ENCODE peak calls at places on chromosomes 13 and 19, in five cellular contexts. A is CD8-positive, alpha-beta T cell; W is epithelial cell of esophagus; E is stimulated activated CD4-positive, alpha-beta T cell treated with anti-CD3 and anti-CD28 coated beads, Interleukin-1b, Interleukin-23, amount 100 ng/mL, for 24 hours; T is heart left ventricle. G is an unnamed sample.

GRCh38 chr13:85277753-85278152 is 521.5 kb downstream of the SLITRK6 start:
- DNase-seq in T (no peak), E (no peak), W (peak; percentile 27), A (no peak), G (no peak)

GRCh38 chr19:47111081-47111589 is 2.4 kb downstream of the ZC3H4 start:
- DNase-seq in E (no peak), A (peak; percentile 43), W (no peak), T (no peak), G (no peak)

GRCh38 chr13:43300817-43301216 is 277.4 kb downstream of the DNAJC15 start:
- DNase-seq in W (peak; percentile 46), T (no peak), E (no peak), A (no peak), G (no peak)

GRCh38 chr19:50383307-50383851 is 768 bp upstream of the POLD1 start:
- DNase-seq in E (no peak), T (no peak), A (no peak), W (no peak), G (no peak)

GRCh38 chr13:41931337-41931736 is 29.6 kb downstream of the VWA8 start:
- DNase-seq in E (no peak), W (no peak), T (no peak), A (no peak), G (no peak)

GRCh38 chr19:3178377-3178972 is at the start of gene S1PR4:
- DNase-seq in E (no peak), W (no peak), T (peak; percentile 31), A (peak; percentile 79), G (no peak)

GRCh38 chr19:30558793-30559192 is 186.6 kb downstream of the ZNF536 start:
- DNase-seq in T (no peak), W (no peak), E (no peak), A (no peak), G (no peak)

GRCh38 chr13:112931028-112931934 is 37.7 kb upstream of the MCF2L start:
- DNase-seq in W (peak; percentile 18), E (no peak), T (no peak), A (no peak), G (no peak)

GRCh38 chr19:34734601-34735103 is 609 bp downstream of the ZNF181 start:
- DNase-seq in E (no peak), W (no peak), A (no peak), T (no peak), G (no peak)

GRCh38 chr19:11767633-11768133 is 883 bp downstream of the ZNF441 start:
- DNase-seq in W (peak; percentile 12), E (no peak), A (peak; percentile 37), T (peak; percentile 31), G (peak; percentile 59)

GRCh38 chr19:15299568-15300409 is 32.5 kb downstream of the BRD4 start:
- DNase-seq in T (no peak), A (no peak), W (peak; percentile 48), E (no peak), G (no peak)

G was measured in ureter.